ENCODE peak calls at places on chromosomes 12 and 14, in eight cellular contexts. F is lung, G is HepG2, I is ovary, J is kidney, D is adrenal gland, C is left ventricle myocardium inferior, O is psoas muscle. X is an unnamed sample.

GRCh38 chr12:103901518-103902173 is 28.6 kb upstream of the HSP90B1 start:
- DNase-seq in C (no peak), J (no peak), O (no peak), I (no peak), D (no peak), G (no peak), F (no peak), X (no peak)

GRCh38 chr14:75459099-75459741 is 31.4 kb downstream of the JDP2 start:
- DNase-seq in O (peak), G (no peak), F (no peak), J (peak), I (no peak), D (peak), C (peak), X (no peak)

GRCh38 chr14:90500665-90501370 is 104.0 kb downstream of the CALM1 start:
- DNase-seq in J (no peak), O (peak), I (no peak), C (no peak), G (peak), F (no peak), D (no peak), X (no peak)

GRCh38 chr12:113456761-113457160 is 14.9 kb downstream of the LHX5 start:
- DNase-seq in I (no peak), D (no peak), J (no peak), C (no peak), F (no peak), G (no peak), O (no peak), X (no peak)

GRCh38 chr14:68349900-68350323 is 443.0 kb downstream of the ZFP36L1 start:
- DNase-seq in C (no peak), O (no peak), F (no peak), D (no peak), J (no peak), I (no peak), G (peak), X (peak)

GRCh38 chr12:80811957-80812708 is 95.4 kb downstream of the MYF5 start:
- DNase-seq in G (no peak), J (no peak), C (no peak), F (no peak), D (no peak), O (no peak), I (no peak), X (no peak)

GRCh38 chr14:96252323-96253052 is 3.5 kb upstream of the BDKRB1 start:
- DNase-seq in F (no peak), I (no peak), J (no peak), G (no peak), D (no peak), C (no peak), O (no peak), X (no peak)

GRCh38 chr12:108854453-108855283 is 2.7 kb downstream of the SSH1 start:
- DNase-seq in O (peak), D (peak), J (peak), I (no peak), G (no peak), C (no peak), F (no peak), X (peak)

GRCh38 chr14:59831121-59831730 is 39.4 kb downstream of the RTN1 start:
- DNase-seq in F (no peak), O (no peak), D (no peak), G (no peak), J (no peak), C (no peak), I (no peak), X (no peak)

GRCh38 chr12:32896438-32897275 is at the start of gene PKP2:
- DNase-seq in O (peak), F (peak), J (peak), D (peak), G (peak), I (peak), C (peak), X (peak)

GRCh38 chr12:91786490-91787272 is 359.0 kb downstream of the BTG1 start:
- DNase-seq in F (no peak), O (no peak), I (no peak), J (no peak), D (no peak), G (no peak), C (no peak), X (no peak)

GRCh38 chr12:110776410-110776809 is 33.7 kb upstream of the PPP1CC start:
- DNase-seq in G (no peak), C (no peak), J (no peak), F (no peak), I (no peak), O (no peak), D (no peak), X (no peak)

GRCh38 chr14:37973031-37973908 is 234.4 kb upstream of the SSTR1 start:
- DNase-seq in F (no peak), C (no peak), O (no peak), I (no peak), J (no peak), G (peak), D (no peak), X (no peak)

GRCh38 chr12:99959549-99960170 is 25.1 kb downstream of the ANKS1B start:
- DNase-seq in C (no peak), J (no peak), G (peak), O (no peak), I (no peak), F (no peak), D (no peak), X (peak)

GRCh38 chr12:25151476-25151875 is 43.5 kb downstream of the DNAI7 start:
- DNase-seq in O (no peak), F (no peak), D (peak), C (peak), I (no peak), J (peak), G (no peak), X (peak)

GRCh38 chr14:84520711-84521338 is 1009.1 kb upstream of the FLRT2 start:
- DNase-seq in O (no peak), D (no peak), G (no peak), F (no peak), J (no peak), C (no peak), I (no peak), X (peak)

DNA sequence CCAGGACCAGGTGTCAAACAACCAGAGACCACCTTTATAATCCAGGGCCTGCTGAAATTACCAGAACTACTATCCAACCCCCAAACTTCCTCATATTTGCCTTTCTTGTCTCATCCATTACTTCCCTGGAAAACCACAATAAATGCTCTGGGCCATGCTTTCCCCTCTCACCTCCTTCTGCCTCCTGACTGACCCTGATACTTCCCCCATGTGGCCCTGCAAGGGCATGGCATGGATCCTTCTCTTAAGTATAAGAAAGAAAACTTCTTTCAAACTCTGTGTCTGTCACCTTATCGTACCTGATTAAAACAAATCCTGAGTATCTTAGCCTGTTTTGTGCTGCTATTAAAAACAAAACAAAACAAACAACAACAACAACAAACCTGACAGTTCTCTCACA is 44.7 kb upstream of the CRACR2A start:
- DNase-seq in C (no peak), F (no peak), D (no peak), O (no peak), J (no peak), I (no peak), G (no peak), X (no peak)
- TF ChIP-seq CTCF in C (no peak), F (no peak), D (no peak), O (no peak), J (no peak), I (no peak), G (no peak), X (no peak)

GRCh38 chr14:104109731-104110361 is 24.3 kb downstream of the ASPG start:
- DNase-seq in F (no peak), O (peak), C (peak), G (no peak), I (peak), D (no peak), J (peak), X (no peak)

GRCh38 chr14:104112113-104112505 is 26.3 kb upstream of the KIF26A start:
- DNase-seq in F (no peak), G (no peak), J (peak), C (peak), I (no peak), O (no peak), D (no peak), X (no peak)

GRCh38 chr14:104112609-104113571 is 25.5 kb upstream of the KIF26A start:
- DNase-seq in O (no peak), J (peak), C (peak), I (no peak), G (no peak), D (no peak), F (no peak), X (no peak)

GRCh38 chr14:104110491-104111209 is 25.1 kb downstream of the ASPG start:
- DNase-seq in D (no peak), C (peak), J (peak), I (peak), G (no peak), O (peak), F (no peak), X (no peak)

GRCh38 chr14:104111301-104112112 is 26.0 kb downstream of the ASPG start:
- DNase-seq in I (peak), J (peak), O (peak), C (peak), F (no peak), D (no peak), G (no peak), X (no peak)
- H3K4me3 ChIP-seq in I (no peak), J (no peak), O (no peak), C (no peak), F (no peak), D (no peak), G (no peak), X (no peak)

DNA sequence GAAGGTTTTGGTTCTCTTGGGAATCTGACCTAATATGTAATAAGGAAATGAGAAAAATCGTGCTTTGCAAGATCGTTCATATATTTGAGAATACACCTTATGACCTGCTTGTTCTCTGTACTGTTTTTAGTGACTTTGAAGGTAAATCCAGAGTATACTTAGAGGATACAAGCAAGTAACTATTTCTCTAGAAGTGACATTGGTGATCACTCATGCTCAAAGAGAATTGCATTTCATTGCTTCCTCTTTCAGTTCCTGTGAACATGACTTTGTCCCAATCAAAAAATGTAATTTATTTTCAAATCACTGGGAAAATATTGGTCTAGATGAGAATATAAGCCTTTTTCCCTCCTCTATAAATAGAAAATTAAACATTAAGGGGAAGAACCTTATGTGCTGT is 2.7 kb downstream of the KTN1 start:
- DNase-seq in C (no peak), I (no peak), G (no peak), D (no peak), O (no peak), J (no peak), F (no peak), X (no peak)
- TF ChIP-seq CTCF in C (no peak), I (no peak), G (no peak), D (no peak), O (no peak), J (no peak), F (no peak), X (no peak)

GRCh38 chr14:29587046-29587445 is 340.6 kb downstream of the PRKD1 start:
- DNase-seq in G (no peak), I (no peak), J (no peak), F (no peak), O (no peak), C (no peak), D (no peak), X (peak)

GRCh38 chr14:29584992-29585391 is 342.7 kb downstream of the PRKD1 start:
- DNase-seq in F (peak), J (peak), G (peak), C (peak), I (peak), O (peak), D (peak), X (peak)

DNA sequence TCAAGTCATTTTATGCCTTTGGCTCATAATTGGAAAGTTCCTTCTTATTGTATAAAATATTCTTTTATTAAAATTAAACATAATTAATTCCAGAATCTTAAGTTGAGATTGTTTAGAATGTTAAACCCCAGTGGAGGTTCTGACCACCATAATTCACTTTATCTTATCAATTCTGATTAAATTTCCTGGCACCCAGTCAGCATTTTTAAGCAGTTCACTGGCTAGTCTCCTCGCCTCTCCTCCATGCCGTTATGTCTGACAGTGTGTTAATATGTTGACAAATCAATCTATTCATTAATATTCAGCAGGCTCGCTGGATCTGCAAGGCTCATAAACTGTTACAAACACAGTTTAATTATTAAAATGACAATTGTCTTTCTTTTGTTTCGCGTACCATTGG is 339.9 kb downstream of the PRKD1 start:
- DNase-seq in F (no peak), C (no peak), D (no peak), G (no peak), O (no peak), J (no peak), I (no peak), X (peak)
- H3K4me3 ChIP-seq in F (no peak), C (no peak), D (peak), G (no peak), O (no peak), J (no peak), I (no peak), X (peak)